ENCODE peak calls at places on chromosomes 3 and 15, in five cellular contexts. C is NB4, M is IMR-90, A is HepG2, D is lower leg skin. L is an unnamed sample.

GRCh38 chr15:66523926-66524325 is 18.8 kb downstream of the ZWILCH start:
- DNase-seq in M (no peak), D (no peak), C (no peak), A (no peak), L (no peak)

GRCh38 chr3:156407617-156408225 is 147.2 kb downstream of the SSR3 start:
- DNase-seq in C (no peak), A (no peak), M (no peak), D (no peak), L (no peak)

GRCh38 chr3:129228891-129229585 is 20.4 kb upstream of the COPG1 start:
- DNase-seq in C (peak), D (no peak), M (peak), A (peak), L (peak)

GRCh38 chr15:90643301-90643632 is 73.9 kb upstream of the BLM start:
- DNase-seq in D (no peak), M (no peak), A (no peak), C (no peak), L (no peak)

GRCh38 chr3:177300039-177300833 is 103.0 kb upstream of the TBL1XR1 start:
- DNase-seq in M (peak), D (no peak), C (peak), A (peak), L (peak)

GRCh38 chr3:49357466-49358216 is 512 bp downstream of the GPX1 start:
- DNase-seq in D (peak), C (peak), A (no peak), M (peak), L (peak)

GRCh38 chr15:42203891-42204290 is 4.2 kb downstream of the VPS39 start:
- DNase-seq in M (no peak), D (no peak), A (no peak), C (peak), L (no peak)

GRCh38 chr3:124699686-124700396 is 30.4 kb upstream of the UMPS start:
- DNase-seq in M (no peak), C (no peak), A (peak), D (no peak), L (no peak)

GRCh38 chr3:173045770-173046382 is 95.2 kb downstream of the SPATA16 start:
- DNase-seq in M (no peak), C (no peak), A (no peak), D (no peak), L (no peak)

GRCh38 chr3:122964844-122965243 is 62.7 kb downstream of the SEMA5B start:
- DNase-seq in M (no peak), A (no peak), C (no peak), D (no peak), L (no peak)

GRCh38 chr15:66024998-66025397 is 155.7 kb downstream of the RAB11A start:
- DNase-seq in A (no peak), M (no peak), C (no peak), D (no peak), L (no peak)

GRCh38 chr3:5220667-5221431 is 33.3 kb downstream of the EDEM1 start:
- DNase-seq in D (no peak), M (no peak), C (no peak), A (no peak), L (no peak)

GRCh38 chr15:70290708-70291107 is 193.0 kb upstream of the TLE3 start:
- DNase-seq in M (no peak), D (peak), A (no peak), C (no peak), L (no peak)

GRCh38 chr3:126146525-126147146 is 33.8 kb downstream of the ALDH1L1 start:
- DNase-seq in A (no peak), M (no peak), C (no peak), D (peak), L (no peak)

GRCh38 chr15:27623560-27624305 is 475.4 kb downstream of the OCA2 start:
- DNase-seq in M (no peak), A (no peak), D (no peak), C (no peak), L (no peak)

GRCh38 chr15:25238716-25239470 is 199.9 kb downstream of the UBE3A start:
- DNase-seq in C (no peak), D (peak), A (no peak), M (no peak), L (no peak)

GRCh38 chr3:52973806-52974205 is 72.1 kb downstream of the SFMBT1 start:
- DNase-seq in D (no peak), A (no peak), M (peak), C (no peak), L (no peak)

GRCh38 chr3:72604287-72604686 is 244.0 kb downstream of the SHQ1 start:
- DNase-seq in D (no peak), A (no peak), C (no peak), M (no peak), L (no peak)

GRCh38 chr3:21954709-21955108 is 203.7 kb upstream of the ZNF385D start:
- DNase-seq in C (no peak), A (no peak), M (peak), D (no peak), L (no peak)

GRCh38 chr3:15636028-15636709 is 34.6 kb downstream of the BTD start:
- DNase-seq in M (peak), C (peak), A (no peak), D (no peak), L (peak)
- TF ChIP-seq POLR2A in M (peak), C (peak), A (no peak), D (no peak), L (no peak)

GRCh38 chr3:23992051-23992628 is 47.1 kb downstream of the NR1D2 start:
- DNase-seq in M (peak), D (no peak), C (no peak), A (no peak), L (no peak)
- TF ChIP-seq POLR2A in M (no peak), D (no peak), C (no peak), A (no peak), L (no peak)

GRCh38 chr3:14676881-14677280 is 1.9 kb downstream of the C3orf20 start:
- DNase-seq in M (no peak), D (no peak), C (no peak), A (no peak), L (no peak)

GRCh38 chr3:14680716-14681115 is 5.8 kb downstream of the C3orf20 start:
- DNase-seq in M (peak), A (peak), C (no peak), D (no peak), L (no peak)

GRCh38 chr3:14680115-14680514 is 5.2 kb downstream of the C3orf20 start:
- DNase-seq in C (no peak), D (no peak), M (no peak), A (no peak), L (no peak)

GRCh38 chr3:14674841-14675240 is at the start of gene C3orf20:
- DNase-seq in A (no peak), D (no peak), C (no peak), M (no peak), L (no peak)

DNA sequence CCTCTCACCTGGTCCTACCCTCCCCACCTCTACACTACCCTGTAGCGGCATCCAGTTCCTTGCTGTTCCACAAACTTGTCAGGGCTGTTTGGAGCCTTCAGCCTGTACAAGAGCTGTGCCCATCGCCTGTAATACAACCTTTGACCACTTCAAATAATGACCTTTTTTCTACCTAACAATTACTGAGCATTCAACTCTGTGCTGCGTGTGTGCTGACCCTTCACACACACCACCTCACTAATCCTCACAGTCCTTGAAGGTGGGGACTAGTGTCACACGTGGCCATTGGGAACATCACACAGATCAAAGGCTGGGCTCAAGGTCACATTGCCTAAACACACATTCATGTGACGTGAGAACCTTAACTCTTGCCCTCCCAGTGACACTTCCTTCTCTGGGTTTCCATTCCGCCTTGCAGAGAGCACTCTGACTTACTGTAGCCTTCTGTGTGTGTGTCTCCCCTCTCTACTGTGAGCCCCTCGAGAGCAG is 3.1 kb downstream of the C3orf20 start:
- DNase-seq in D (no peak), M (no peak), A (peak), C (no peak), L (no peak)
- TF ChIP-seq POLR2A in D (no peak), M (no peak), A (no peak), C (no peak), L (no peak)

GRCh38 chr15:62935300-62936081 is 107.1 kb upstream of the TPM1 start:
- DNase-seq in A (peak), D (peak), M (no peak), C (no peak), L (no peak)

GRCh38 chr15:62940359-62940754 is 102.2 kb upstream of the TPM1 start:
- DNase-seq in C (no peak), M (no peak), A (no peak), D (no peak), L (peak)

GRCh38 chr15:62941719-62942118 is 100.8 kb upstream of the TPM1 start:
- DNase-seq in C (no peak), A (no peak), M (peak), D (no peak), L (no peak)

GRCh38 chr15:62940755-62941361 is 101.7 kb upstream of the TPM1 start:
- DNase-seq in A (no peak), D (no peak), M (peak), C (peak), L (peak)

GRCh38 chr15:62938825-62939224 is 103.7 kb upstream of the TPM1 start:
- DNase-seq in D (no peak), A (no peak), C (no peak), M (no peak), L (no peak)
- TF ChIP-seq POLR2A in D (no peak), A (no peak), C (no peak), M (no peak), L (no peak)

GRCh38 chr3:40768536-40768935 is 243.8 kb downstream of the ZNF621 start:
- DNase-seq in D (no peak), A (no peak), M (no peak), C (no peak), L (peak)

GRCh38 chr3:40765884-40766283 is 241.1 kb downstream of the ZNF621 start:
- DNase-seq in C (no peak), A (no peak), D (no peak), M (no peak), L (no peak)

GRCh38 chr3:40763812-40764211 is 239.1 kb downstream of the ZNF621 start:
- DNase-seq in D (no peak), C (no peak), M (no peak), A (no peak), L (no peak)

GRCh38 chr3:40764722-40765121 is 240.0 kb downstream of the ZNF621 start:
- DNase-seq in D (no peak), A (no peak), M (no peak), C (no peak), L (no peak)

GRCh38 chr3:40766396-40766795 is 241.6 kb downstream of the ZNF621 start:
- DNase-seq in A (no peak), M (no peak), D (no peak), C (no peak), L (no peak)
- TF ChIP-seq POLR2A in A (no peak), M (no peak), D (no peak), C (no peak), L (no peak)